ENCODE peak calls at places on chromosome 6, in nine cellular contexts. K is GM12892, D is stomach, V is HepG2, T is K562, L is GM12891, N is GM12878, Q is HCT116, E is endothelial cell of umbilical vein. X is an unnamed sample.

GRCh38 chr6:15913001-15913400 is 215.9 kb upstream of the MYLIP start:
- DNase-seq in K (no peak), D (no peak), V (no peak), T (no peak), L (no peak), N (no peak), Q (no peak), E (no peak), X (no peak)

GRCh38 chr6:946546-946945 is 253.6 kb upstream of the EXOC2 start:
- DNase-seq in K (no peak), D (no peak), V (no peak), T (no peak), L (no peak), N (no peak), Q (no peak), E (no peak), X (no peak)

GRCh38 chr6:157025459-157025858 is 248.3 kb downstream of the ARID1B start:
- DNase-seq in K (no peak), D (no peak), V (peak; percentile 16), T (no peak), L (no peak), N (no peak), Q (no peak), E (no peak), X (no peak)

GRCh38 chr6:142850653-142851434 is 94.1 kb downstream of the HIVEP2 start:
- DNase-seq in K (no peak), D (no peak), V (no peak), T (no peak), L (no peak), N (peak; percentile 64), Q (no peak), E (peak; percentile 59), X (no peak)

GRCh38 chr6:89353702-89354392 is 1.3 kb upstream of the UBE2J1 start:
- DNase-seq in K (no peak), D (no peak), V (peak; percentile 16), T (no peak), L (no peak), N (no peak), Q (no peak), E (no peak), X (no peak)

GRCh38 chr6:43714311-43715055 is 26.9 kb upstream of the MRPS18A start:
- DNase-seq in K (no peak), D (no peak), V (peak; percentile 54), T (peak; percentile 85), L (no peak), N (no peak), Q (no peak), E (no peak), X (peak; percentile 44)

GRCh38 chr6:38316099-38316868 is 323.4 kb downstream of the BTBD9 start:
- DNase-seq in K (no peak), D (no peak), V (no peak), T (no peak), L (no peak), N (no peak), Q (no peak), E (no peak), X (no peak)

GRCh38 chr6:13708679-13709261 is 2.9 kb downstream of the RANBP9 start:
- DNase-seq in K (no peak), D (no peak), V (no peak), T (no peak), L (no peak), N (no peak), Q (no peak), E (peak; percentile 61), X (no peak)

GRCh38 chr6:138028893-138029292 is 78.3 kb downstream of the PERP start:
- DNase-seq in K (no peak), D (no peak), V (no peak), T (no peak), L (no peak), N (no peak), Q (no peak), E (no peak), X (no peak)
- TF ChIP-seq POLR2AphosphoS5 in K (no peak), D (no peak), V (no peak), T (no peak), L (no peak), N (no peak), Q (no peak), E (no peak), X (no peak)

GRCh38 chr6:35483490-35483889 is 13.4 kb downstream of the TEAD3 start:
- DNase-seq in K (no peak), D (no peak), V (no peak), T (no peak), L (no peak), N (no peak), Q (no peak), E (no peak), X (no peak)

GRCh38 chr6:35484921-35485392 is 11.9 kb downstream of the TEAD3 start:
- DNase-seq in K (no peak), D (no peak), V (no peak), T (peak; percentile 52), L (no peak), N (no peak), Q (no peak), E (no peak), X (no peak)

GRCh38 chr6:35486005-35486925 is 10.6 kb downstream of the TEAD3 start:
- DNase-seq in K (no peak), D (peak; percentile 86), V (no peak), T (no peak), L (no peak), N (no peak), Q (no peak), E (no peak), X (peak; percentile 92)

GRCh38 chr6:35483892-35484645 is 12.8 kb downstream of the TEAD3 start:
- DNase-seq in K (no peak), D (no peak), V (no peak), T (no peak), L (no peak), N (no peak), Q (no peak), E (no peak), X (no peak)

DNA sequence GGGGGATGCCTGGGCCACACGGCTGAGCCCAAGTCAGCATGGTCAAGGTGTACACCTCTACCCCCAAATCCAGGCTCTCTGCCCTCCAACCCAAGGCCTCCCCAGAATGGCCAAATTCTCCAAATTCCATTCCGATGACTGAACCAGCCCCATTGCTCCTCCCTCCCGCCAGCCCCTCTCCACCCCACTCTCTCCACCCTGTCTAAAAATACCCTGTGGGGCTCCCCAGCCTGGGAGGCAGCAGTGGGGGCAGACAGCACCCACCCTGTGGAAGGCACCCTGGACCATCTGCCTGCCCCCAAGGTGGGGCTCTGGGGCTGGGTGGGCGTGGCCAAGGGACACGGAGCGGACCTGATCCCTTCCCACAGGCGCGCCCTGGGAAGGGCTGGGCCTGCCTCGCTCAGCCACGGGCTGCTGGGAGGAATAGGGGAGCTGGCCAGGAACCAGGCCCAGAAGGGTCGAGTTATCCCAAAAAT is 11.4 kb downstream of the TEAD3 start:
- DNase-seq in K (no peak), D (peak; percentile 52), V (no peak), T (peak; percentile 74), L (no peak), N (no peak), Q (no peak), E (no peak), X (peak; percentile 77)
- TF ChIP-seq POLR2A in K (no peak), D (no peak), V (no peak), T (no peak), L (no peak), N (no peak), Q (no peak), E (no peak), X (no peak)

GRCh38 chr6:7203939-7204338 is 96.2 kb downstream of the RREB1 start:
- DNase-seq in K (no peak), D (no peak), V (no peak), T (no peak), L (no peak), N (no peak), Q (no peak), E (no peak), X (no peak)

GRCh38 chr6:7201444-7201731 is 93.6 kb downstream of the RREB1 start:
- DNase-seq in K (no peak), D (no peak), V (no peak), T (peak; percentile 48), L (no peak), N (no peak), Q (no peak), E (no peak), X (no peak)

GRCh38 chr6:7201732-7202541 is 94.2 kb downstream of the RREB1 start:
- DNase-seq in K (peak; percentile 63), D (peak; percentile 51), V (no peak), T (peak; percentile 86), L (peak; percentile 52), N (peak; percentile 82), Q (no peak), E (no peak), X (peak; percentile 65)

GRCh38 chr6:7207688-7208087 is 99.9 kb downstream of the RREB1 start:
- DNase-seq in K (no peak), D (no peak), V (no peak), T (no peak), L (no peak), N (no peak), Q (no peak), E (no peak), X (no peak)

DNA sequence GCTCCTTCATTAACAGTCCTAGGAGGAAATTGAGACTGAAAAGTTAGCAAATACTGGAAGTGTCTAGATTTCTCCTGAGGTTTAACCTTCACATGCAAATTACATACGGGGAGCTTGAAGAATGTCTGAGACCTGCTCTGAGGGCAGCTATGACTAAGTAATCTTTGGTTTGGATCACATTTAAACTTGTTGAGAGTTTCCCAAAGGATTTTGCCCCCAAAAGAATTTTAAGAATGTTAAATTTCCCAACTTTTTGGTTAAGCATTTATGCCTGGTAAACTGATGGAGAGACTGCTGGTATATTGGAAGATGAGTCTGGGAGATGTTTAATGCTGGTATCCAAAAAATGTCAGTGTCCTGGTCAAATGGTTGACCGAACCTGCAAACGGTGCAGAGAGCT is 97.0 kb downstream of the RREB1 start:
- DNase-seq in K (no peak), D (no peak), V (no peak), T (no peak), L (no peak), N (no peak), Q (no peak), E (no peak), X (no peak)
- TF ChIP-seq POLR2AphosphoS5 in K (no peak), D (no peak), V (no peak), T (no peak), L (no peak), N (no peak), Q (no peak), E (no peak), X (no peak)

GRCh38 chr6:26187292-26187691 is 100.1 kb downstream of the HFE start:
- DNase-seq in K (no peak), D (no peak), V (no peak), T (no peak), L (no peak), N (no peak), Q (no peak), E (no peak), X (no peak)

GRCh38 chr6:26186652-26187051 is 99.4 kb downstream of the HFE start:
- DNase-seq in K (no peak), D (no peak), V (no peak), T (no peak), L (no peak), N (no peak), Q (no peak), E (no peak), X (no peak)

GRCh38 chr6:26189905-26190304 is 102.7 kb downstream of the HFE start:
- DNase-seq in K (no peak), D (no peak), V (no peak), T (no peak), L (no peak), N (no peak), Q (no peak), E (no peak), X (no peak)

GRCh38 chr6:26185802-26186201 is 98.6 kb downstream of the HFE start:
- DNase-seq in K (no peak), D (no peak), V (no peak), T (no peak), L (no peak), N (no peak), Q (no peak), E (no peak), X (no peak)

GRCh38 chr6:26187981-26188635 is 100.9 kb downstream of the HFE start:
- DNase-seq in K (no peak), D (no peak), V (peak; percentile 76), T (peak; percentile 54), L (no peak), N (no peak), Q (peak; percentile 39), E (no peak), X (peak; percentile 48)
- TF ChIP-seq POLR2A in K (no peak), D (no peak), V (no peak), T (no peak), L (no peak), N (no peak), Q (no peak), E (no peak), X (no peak)

X was measured in transverse colon.